ENCODE peak calls at places on chromosome 7, in five cellular contexts. Z, H, T, S and K are unnamed samples.

GRCh38 chr7:1473864-1474512 is 14.7 kb upstream of the MICALL2 start:
- DNase-seq in T (peak; percentile 87), Z (peak; percentile 67), H (peak; percentile 72), S (peak; percentile 89), K (peak; percentile 93)

GRCh38 chr7:90345548-90346319 is 782 bp upstream of the GTPBP10 start:
- DNase-seq in T (peak; percentile 4), H (no peak), Z (no peak), S (no peak), K (no peak)

GRCh38 chr7:107078517-107078966 is 34.0 kb downstream of the PRKAR2B start:
- DNase-seq in Z (peak; percentile 34), S (no peak), T (no peak), H (peak; percentile 4), K (no peak)

GRCh38 chr7:76294344-76295024 is 8.0 kb upstream of the HSPB1 start:
- DNase-seq in H (peak; percentile 83), Z (peak; percentile 83), T (peak; percentile 97), S (peak; percentile 83), K (no peak)

GRCh38 chr7:31134246-31135188 is 82.4 kb downstream of the ADCYAP1R1 start:
- DNase-seq in H (peak; percentile 59), T (peak; percentile 65), S (peak; percentile 74), Z (peak; percentile 23), K (no peak)

GRCh38 chr7:388461-388960 is 98.5 kb downstream of the FOXL3 start:
- DNase-seq in S (peak; percentile 34), Z (no peak), T (peak; percentile 41), H (no peak), K (peak; percentile 66)

GRCh38 chr7:155226261-155227003 is 71.2 kb upstream of the INSIG1 start:
- DNase-seq in T (no peak), H (no peak), Z (no peak), S (no peak), K (no peak)

GRCh38 chr7:142887282-142888015 is 1.9 kb upstream of the TRPV6 start:
- DNase-seq in H (no peak), T (no peak), Z (no peak), S (no peak), K (peak; percentile 44)

GRCh38 chr7:25260862-25261454 is 32.7 kb upstream of the NPVF start:
- DNase-seq in H (no peak), S (no peak), T (no peak), Z (peak; percentile 11), K (no peak)

DNA sequence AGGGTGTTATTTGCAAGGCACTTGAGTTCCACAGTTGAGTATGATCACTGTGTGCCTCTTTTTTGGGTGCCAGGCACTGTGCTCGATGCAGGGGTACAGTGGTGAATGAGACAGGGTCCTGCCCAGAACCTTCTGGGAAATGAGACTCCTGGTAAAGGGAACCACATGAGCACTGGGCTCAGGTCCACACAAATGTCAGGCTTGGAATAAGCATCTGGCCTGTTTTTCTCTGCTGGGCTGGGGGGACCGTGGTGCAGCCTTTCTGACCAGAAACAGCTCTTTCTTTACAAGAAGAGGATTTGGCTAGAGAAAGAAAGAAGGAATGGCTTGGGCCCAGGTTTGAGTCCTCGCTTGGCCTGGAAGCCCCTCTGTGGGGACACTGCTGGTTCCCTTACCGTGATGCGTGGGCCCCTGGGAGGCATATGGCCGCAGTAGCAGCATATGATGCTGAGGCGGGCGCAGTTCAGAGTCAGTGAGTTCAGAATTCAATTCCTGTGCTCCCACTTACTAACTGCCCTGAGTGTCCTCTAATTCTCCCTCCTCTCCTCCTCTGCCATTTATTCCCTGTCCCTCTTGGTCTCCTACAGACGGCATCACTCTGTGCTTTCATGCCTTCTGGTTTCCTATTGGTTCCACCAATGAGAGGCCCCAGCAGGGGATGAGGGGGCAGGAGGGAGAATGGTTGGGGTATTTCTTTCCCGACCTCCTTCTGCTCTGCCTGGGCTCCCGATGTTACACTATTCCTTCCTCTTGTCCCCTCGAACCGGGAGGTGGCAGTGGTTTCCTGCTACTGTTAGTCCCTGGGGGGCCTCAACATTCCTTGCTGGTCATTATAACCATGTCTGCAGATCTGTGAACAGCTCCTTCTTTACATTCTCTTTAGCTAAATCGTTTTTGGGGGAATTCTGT is 9.6 kb upstream of the KCP start:
- DNase-seq in Z (no peak), S (no peak), T (peak; percentile 5), H (no peak), K (no peak)
- TF ChIP-seq CTCF in Z (no peak), S (no peak), T (no peak), H (no peak), K (no peak)

DNA sequence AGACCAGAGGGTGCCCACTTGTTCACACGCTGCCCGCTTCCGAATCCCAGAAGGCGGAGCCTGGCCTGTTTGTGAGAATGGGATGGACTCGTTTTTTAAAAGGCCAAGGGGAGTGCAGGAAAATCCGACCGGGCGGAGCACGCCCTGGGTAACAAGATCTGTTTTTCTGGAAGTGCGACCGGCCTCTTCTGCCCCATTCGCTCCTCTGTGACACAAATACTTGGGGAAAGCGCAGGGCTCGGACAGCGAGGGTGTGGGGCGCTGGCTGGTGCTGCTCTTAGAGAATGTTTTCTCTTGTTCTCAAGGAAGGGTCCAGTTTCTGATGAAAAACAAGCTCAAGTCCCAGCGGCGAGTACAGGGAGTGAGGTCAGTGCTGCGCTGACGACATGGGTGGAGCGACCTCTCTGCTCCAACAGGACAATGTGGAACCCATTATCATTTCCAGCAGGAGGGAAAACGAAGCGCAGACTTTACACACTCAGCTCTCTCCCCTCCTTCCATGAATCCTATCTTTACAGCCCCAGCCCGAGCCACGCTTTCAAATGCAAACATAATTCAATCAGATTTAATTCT is 1.3 kb downstream of the RADIL start:
- DNase-seq in T (peak; percentile 75), S (no peak), Z (no peak), H (no peak), K (no peak)
- TF ChIP-seq CTCF in T (no peak), S (no peak), Z (no peak), H (no peak), K (peak; percentile 32)

GRCh38 chr7:46900312-46901263 is 681.3 kb downstream of the TNS3 start:
- DNase-seq in Z (no peak), T (peak; percentile 55), S (no peak), H (no peak), K (no peak)
- TF ChIP-seq CTCF in Z (no peak), T (no peak), S (no peak), H (no peak), K (no peak)

GRCh38 chr7:80829527-80829926 is 89.3 kb downstream of the SEMA3C start:
- DNase-seq in Z (no peak), S (no peak), H (no peak), T (no peak), K (no peak)
- TF ChIP-seq CTCF in Z (no peak), S (no peak), H (no peak), T (no peak), K (no peak)

DNA sequence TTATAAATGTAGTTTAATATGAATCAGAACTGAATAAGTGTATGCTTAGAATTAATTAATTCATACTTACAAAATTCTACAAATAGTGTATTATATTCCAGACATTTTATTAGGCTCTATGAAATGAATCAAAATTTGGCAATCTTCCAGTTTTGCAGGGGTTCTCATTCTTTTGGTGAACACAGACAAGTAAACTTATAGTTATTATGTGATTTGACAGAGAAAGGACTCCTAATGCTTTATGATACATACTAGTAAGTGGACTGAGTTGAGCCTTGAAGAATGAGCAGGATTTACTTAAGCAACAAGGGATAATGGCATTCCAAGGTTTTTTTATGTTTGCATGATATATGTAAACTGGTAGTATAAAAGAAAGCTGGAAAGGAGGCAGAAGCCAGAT is 145.7 kb upstream of the FERD3L start:
- DNase-seq in T (no peak), S (no peak), H (no peak), Z (no peak), K (no peak)
- TF ChIP-seq CTCF in T (no peak), S (no peak), H (no peak), Z (no peak), K (no peak)

GRCh38 chr7:99499713-99500636 is at the start of gene ZNF394:
- DNase-seq in S (peak; percentile 84), Z (peak; percentile 76), H (peak; percentile 87), T (peak; percentile 92), K (peak; percentile 87)
- TF ChIP-seq CTCF in S (no peak), Z (no peak), H (no peak), T (peak; percentile 4), K (no peak)

GRCh38 chr7:157426463-157427301 is 89.9 kb downstream of the DNAJB6 start:
- DNase-seq in T (no peak), H (no peak), S (no peak), Z (no peak), K (no peak)

GRCh38 chr7:157425761-157426160 is 89.0 kb downstream of the DNAJB6 start:
- DNase-seq in H (no peak), T (no peak), Z (no peak), S (no peak), K (no peak)

GRCh38 chr7:157423348-157423747 is 86.5 kb downstream of the DNAJB6 start:
- DNase-seq in S (no peak), Z (no peak), T (no peak), H (no peak), K (no peak)

GRCh38 chr7:157423886-157424565 is 87.2 kb downstream of the DNAJB6 start:
- DNase-seq in Z (no peak), S (no peak), T (no peak), H (no peak), K (no peak)

GRCh38 chr7:157425137-157425731 is 88.4 kb downstream of the DNAJB6 start:
- DNase-seq in Z (no peak), T (no peak), S (no peak), H (no peak), K (no peak)
- TF ChIP-seq CTCF in Z (no peak), T (no peak), S (no peak), H (no peak), K (no peak)

GRCh38 chr7:92020636-92021035 is 80.0 kb downstream of the AKAP9 start:
- DNase-seq in S (no peak), Z (no peak), T (no peak), H (no peak), K (no peak)
- TF ChIP-seq CTCF in S (no peak), Z (no peak), T (no peak), H (no peak), K (no peak)

DNA sequence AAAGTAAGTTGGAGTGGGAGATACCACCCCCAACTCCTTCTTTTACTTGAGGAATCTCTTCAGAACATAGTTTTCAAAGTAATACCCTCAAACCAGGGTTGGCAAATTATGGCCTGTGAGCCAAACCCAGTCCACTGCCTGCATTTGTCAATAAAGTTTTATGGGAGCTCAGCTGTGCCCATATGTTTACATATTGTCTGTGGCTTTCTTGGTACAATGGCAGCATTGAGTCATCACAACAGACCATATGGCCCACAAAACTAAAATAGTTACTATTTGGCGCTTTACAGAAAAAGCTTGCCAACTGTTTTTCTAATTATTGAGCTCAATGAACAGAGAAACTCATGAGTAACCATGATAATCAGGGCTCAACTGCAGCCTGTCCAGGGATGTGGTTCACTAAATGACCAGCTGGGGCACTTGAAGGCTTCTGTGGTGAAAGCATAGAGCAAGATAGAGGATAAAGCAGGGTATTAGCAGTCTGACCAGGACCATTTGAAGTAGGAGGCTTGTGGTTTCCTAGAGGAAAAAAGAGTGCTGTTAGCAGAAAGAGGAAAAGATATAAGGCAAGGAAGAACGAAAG is 196.0 kb upstream of the GRB10 start:
- DNase-seq in S (no peak), H (no peak), Z (no peak), T (no peak), K (no peak)
- TF ChIP-seq CTCF in S (no peak), H (peak; percentile 36), Z (peak; percentile 30), T (no peak), K (no peak)